ENCODE peak calls at places on chromosomes 4 and X, in five cellular contexts. G is A549, P is K562, I is HL-60, Z is HCT116. V is an unnamed sample.

GRCh38 chr4:39044947-39045734 is 12.9 kb upstream of the TMEM156 start:
- DNase-seq in Z (no peak), I (no peak), G (no peak), P (peak; percentile 77), V (no peak)

GRCh38 chr4:82268050-82268825 is 105.6 kb downstream of the HNRNPD start:
- DNase-seq in P (peak; percentile 22), I (peak; percentile 41), Z (peak; percentile 29), G (peak; percentile 40), V (peak; percentile 35)

GRCh38 chr4:114386637-114387233 is 211.9 kb upstream of the UGT8 start:
- DNase-seq in I (no peak), Z (peak; percentile 38), P (no peak), G (no peak), V (no peak)

GRCh38 chr4:163111588-163111987 is 55.1 kb downstream of the NAF1 start:
- DNase-seq in I (no peak), Z (no peak), G (no peak), P (no peak), V (no peak)

GRCh38 chrX:72685810-72686465 is 28.2 kb downstream of the PHKA1 start:
- DNase-seq in I (no peak), P (no peak), Z (peak; percentile 81), G (no peak), V (no peak)

GRCh38 chr4:25131396-25131795 is 28.9 kb downstream of the SEPSECS start:
- DNase-seq in P (no peak), Z (no peak), I (no peak), G (no peak), V (no peak)

GRCh38 chr4:40629401-40630334 is at the start of gene RBM47:
- DNase-seq in I (peak; percentile 36), Z (peak; percentile 50), P (no peak), G (no peak), V (no peak)

GRCh38 chrX:68831405-68832100 is 2.7 kb downstream of the EFNB1 start:
- DNase-seq in Z (no peak), I (no peak), G (no peak), P (no peak), V (no peak)

GRCh38 chr4:100299441-100299840 is 109.2 kb upstream of the DDIT4L start:
- DNase-seq in Z (peak; percentile 8), P (no peak), G (no peak), I (no peak), V (no peak)

GRCh38 chr4:168656055-168656660 is 159.3 kb downstream of the PALLD start:
- DNase-seq in I (no peak), P (no peak), Z (no peak), G (no peak), V (no peak)

GRCh38 chr4:166875821-166876220 is 358.5 kb downstream of the SPOCK3 start:
- DNase-seq in I (no peak), Z (no peak), P (no peak), G (no peak), V (no peak)

GRCh38 chr4:138540056-138540800 is 298.1 kb upstream of the SLC7A11 start:
- DNase-seq in Z (no peak), I (no peak), G (no peak), P (no peak), V (no peak)

GRCh38 chrX:14697453-14697852 is 168.1 kb downstream of the GLRA2 start:
- DNase-seq in I (no peak), G (peak; percentile 18), P (peak; percentile 12), Z (peak; percentile 34), V (no peak)

GRCh38 chrX:134374294-134374693 is 85.7 kb upstream of the HPRT1 start:
- DNase-seq in Z (no peak), G (no peak), P (no peak), I (no peak), V (no peak)

GRCh38 chr4:40289366-40290188 is 45.6 kb upstream of the CHRNA9 start:
- DNase-seq in G (no peak), I (no peak), Z (no peak), P (no peak), V (no peak)

GRCh38 chr4:141763373-141763772 is 127.0 kb downstream of the IL15 start:
- DNase-seq in P (no peak), G (no peak), Z (no peak), I (no peak), V (no peak)

GRCh38 chr4:155678011-155678410 is 11.4 kb downstream of the GUCY1A1 start:
- DNase-seq in P (no peak), Z (no peak), I (no peak), G (no peak), V (no peak)

GRCh38 chr4:155674669-155675071 is 8.0 kb downstream of the GUCY1A1 start:
- DNase-seq in I (no peak), P (no peak), Z (no peak), G (no peak), V (no peak)

GRCh38 chr4:155673453-155673979 is 6.9 kb downstream of the GUCY1A1 start:
- DNase-seq in Z (no peak), I (no peak), G (no peak), P (no peak), V (no peak)

GRCh38 chr4:155676430-155676825 is 9.8 kb downstream of the GUCY1A1 start:
- DNase-seq in I (no peak), P (no peak), Z (no peak), G (no peak), V (no peak)

DNA sequence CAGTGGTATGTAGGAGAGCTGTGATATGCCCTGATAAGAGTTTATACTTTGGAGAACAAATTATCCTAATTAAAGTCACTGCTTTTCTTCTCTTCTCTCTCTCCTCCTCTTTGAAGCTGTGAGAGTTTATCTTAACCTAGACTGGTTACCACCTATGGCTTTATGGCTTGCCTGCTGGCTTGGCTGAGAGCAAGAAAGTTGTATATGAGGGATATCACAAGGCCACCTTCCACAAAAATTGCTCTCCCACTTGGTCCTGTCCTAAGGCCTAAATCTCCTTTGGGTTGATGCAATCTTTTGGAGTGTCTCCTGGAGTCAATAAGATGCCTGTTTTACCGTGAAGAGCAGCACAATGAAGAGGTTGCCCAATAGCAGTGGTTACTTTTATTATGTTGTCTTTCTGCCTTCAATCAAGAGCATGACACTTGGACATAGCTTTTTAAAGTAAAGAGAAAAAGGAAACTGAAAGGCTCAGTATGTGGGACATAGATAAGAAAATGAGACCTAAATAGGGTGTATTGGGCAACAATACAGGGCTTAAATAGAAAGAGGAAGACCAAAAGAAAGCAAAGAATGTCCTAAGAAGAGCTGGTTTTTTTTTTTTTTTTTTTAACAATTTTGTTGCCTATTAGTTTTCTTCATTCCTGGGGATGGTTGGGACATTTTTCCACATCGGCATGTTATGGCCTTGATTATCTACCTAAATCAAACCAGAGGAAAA is 9.2 kb downstream of the GUCY1A1 start:
- DNase-seq in I (peak; percentile 52), P (no peak), G (no peak), Z (no peak), V (no peak)
- H3K27ac ChIP-seq in I (no peak overlapping the region), P (no peak overlapping the region), G (no peak overlapping the region), Z (no peak overlapping the region), V (no peak overlapping the region)

GRCh38 chr4:22607382-22607781 is 85.4 kb upstream of the GBA3 start:
- DNase-seq in G (peak; percentile 8), P (no peak), I (peak; percentile 55), Z (peak; percentile 54), V (no peak)
- TF ChIP-seq REST in G (no peak), P (no peak), I (no peak), Z (no peak), V (no peak)

GRCh38 chr4:83535520-83535944 is 376 bp upstream of the GPAT3 start:
- DNase-seq in P (no peak), Z (peak; percentile 66), G (peak; percentile 42), I (no peak), V (no peak)
- H3K27ac ChIP-seq in P (peak overlapping the region; percentile 54), Z (peak overlapping the region; percentile 71), G (peak overlapping the region; percentile 90), I (peak overlapping the region; percentile 19), V (peak overlapping the region; percentile 85)

DNA sequence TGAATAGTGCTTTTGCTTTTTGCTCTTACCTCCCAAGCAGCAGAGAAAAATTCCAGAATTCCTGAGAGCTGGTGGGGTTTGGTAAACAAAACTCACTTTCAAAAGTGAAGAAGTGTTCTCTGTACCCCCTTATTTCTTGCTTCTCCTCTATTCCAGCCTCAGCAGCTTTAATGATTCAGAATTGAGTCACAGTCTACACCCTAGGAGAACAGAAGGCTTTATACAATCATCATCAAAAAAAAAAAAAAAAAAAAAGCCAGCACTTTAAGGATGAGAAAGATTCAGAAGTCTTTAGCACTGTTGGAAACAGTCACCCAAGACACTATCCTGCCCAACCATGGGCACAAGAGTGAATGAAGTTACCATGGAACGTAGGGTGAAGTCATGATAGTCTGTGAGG is 1583.1 kb upstream of the PCDH10 start:
- DNase-seq in G (no peak), Z (no peak), P (no peak), I (no peak), V (no peak)
- TF ChIP-seq REST in G (no peak), Z (no peak), P (no peak), I (no peak), V (no peak)

DNA sequence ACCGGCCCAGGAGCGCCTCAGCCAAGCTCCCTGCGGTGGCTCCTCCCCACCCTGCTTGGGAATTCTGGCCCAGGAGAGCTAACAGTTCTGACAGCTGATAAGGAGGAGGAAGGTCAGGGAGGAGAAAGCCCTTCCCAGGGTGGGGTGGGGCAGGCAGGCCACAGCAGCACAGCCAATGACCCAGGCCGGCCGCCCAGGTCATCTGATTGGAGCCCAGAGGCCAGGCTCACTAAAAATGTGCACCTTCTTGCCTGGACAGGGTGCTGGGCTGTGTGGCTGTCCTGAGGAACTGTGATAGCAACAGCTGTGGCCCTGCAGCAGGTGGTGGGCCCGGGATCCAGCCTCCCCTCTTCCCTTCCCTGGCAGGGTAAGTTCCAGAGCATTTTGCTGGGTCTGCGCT is 17.2 kb upstream of the SH3TC1 start:
- DNase-seq in I (no peak), Z (no peak), P (peak; percentile 29), G (no peak), V (no peak)
- H3K27ac ChIP-seq in I (no peak overlapping the region), Z (no peak overlapping the region), P (no peak overlapping the region), G (peak overlapping the region; percentile 77), V (no peak overlapping the region)

DNA sequence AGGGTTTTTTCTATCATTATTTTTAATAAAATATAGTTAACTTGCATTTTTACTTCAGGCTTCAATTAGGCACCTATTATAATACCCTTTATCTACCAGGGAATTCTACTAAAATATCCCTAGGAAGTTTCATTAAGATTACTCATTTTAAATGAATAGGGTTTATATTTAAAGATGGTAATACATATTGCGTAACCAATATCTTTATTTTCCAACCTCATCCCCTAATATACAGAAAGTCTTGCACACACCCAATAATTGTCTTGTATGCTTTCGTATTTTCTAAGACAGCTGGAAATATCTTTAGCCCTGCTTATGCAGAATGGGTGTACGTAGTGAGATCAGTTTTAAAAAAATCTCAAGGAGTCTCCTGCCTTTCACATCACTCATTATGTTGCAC is 1186.8 kb downstream of the TECRL start:
- DNase-seq in I (no peak), Z (no peak), G (no peak), P (no peak), V (no peak)
- TF ChIP-seq REST in I (no peak), Z (no peak), G (no peak), P (no peak), V (no peak)

V was measured in Panc1.